ENCODE peak calls at places on chromosome 16, in eight cellular contexts. One of them, this sample, is unnamed.

GRCh38 chr16:86827521-86827920 is 249.2 kb downstream of the FOXL1 start:
- DNase-seq in kidney glomerular epithelial cell: no peak
- DNase-seq in HTR-8/SVneo: no peak
- DNase-seq in amniotic stem cell: no peak
- DNase-seq in HEK293T: no peak
- DNase-seq in posterior cingulate gyrus: no peak
- DNase-seq in lower leg skin: no peak
- DNase-seq in AG08395: no peak
- DNase-seq in this sample: no peak

GRCh38 chr16:69589434-69590269 is 23.9 kb downstream of the NFAT5 start:
- DNase-seq in kidney glomerular epithelial cell: no peak
- DNase-seq in HTR-8/SVneo: no peak
- DNase-seq in amniotic stem cell: no peak
- DNase-seq in HEK293T: no peak
- DNase-seq in posterior cingulate gyrus: no peak
- DNase-seq in lower leg skin: no peak
- DNase-seq in AG08395: no peak
- DNase-seq in this sample: no peak

GRCh38 chr16:87470332-87470731 is 22.5 kb downstream of the ZCCHC14 start:
- DNase-seq in kidney glomerular epithelial cell: no peak
- DNase-seq in HTR-8/SVneo: no peak
- DNase-seq in amniotic stem cell: no peak
- DNase-seq in HEK293T: no peak
- DNase-seq in posterior cingulate gyrus: no peak
- DNase-seq in lower leg skin: no peak
- DNase-seq in AG08395: peak; percentile 17
- DNase-seq in this sample: no peak

GRCh38 chr16:82641336-82641984 is 14.7 kb downstream of the CDH13 start:
- DNase-seq in kidney glomerular epithelial cell: peak; percentile 28
- DNase-seq in HTR-8/SVneo: peak; percentile 40
- DNase-seq in amniotic stem cell: no peak
- DNase-seq in HEK293T: no peak
- DNase-seq in posterior cingulate gyrus: no peak
- DNase-seq in lower leg skin: no peak
- DNase-seq in AG08395: peak; percentile 27
- DNase-seq in this sample: peak; percentile 42

GRCh38 chr16:51137097-51137496 is 14.0 kb downstream of the SALL1 start:
- DNase-seq in kidney glomerular epithelial cell: no peak
- DNase-seq in HTR-8/SVneo: no peak
- DNase-seq in amniotic stem cell: no peak
- DNase-seq in HEK293T: no peak
- DNase-seq in posterior cingulate gyrus: peak; percentile 63
- DNase-seq in lower leg skin: no peak
- DNase-seq in AG08395: no peak
- DNase-seq in this sample: peak; percentile 89

GRCh38 chr16:73847090-73847489 is 449.5 kb upstream of the PSMD7 start:
- DNase-seq in kidney glomerular epithelial cell: no peak
- DNase-seq in HTR-8/SVneo: no peak
- DNase-seq in amniotic stem cell: no peak
- DNase-seq in HEK293T: no peak
- DNase-seq in posterior cingulate gyrus: no peak
- DNase-seq in lower leg skin: no peak
- DNase-seq in AG08395: no peak
- DNase-seq in this sample: no peak

GRCh38 chr16:62050793-62051192 is 14.6 kb upstream of the CDH8 start:
- DNase-seq in kidney glomerular epithelial cell: no peak
- DNase-seq in HTR-8/SVneo: no peak
- DNase-seq in amniotic stem cell: no peak
- DNase-seq in HEK293T: no peak
- DNase-seq in posterior cingulate gyrus: no peak
- DNase-seq in lower leg skin: no peak
- DNase-seq in AG08395: no peak
- DNase-seq in this sample: no peak

GRCh38 chr16:72284042-72284789 is 112.3 kb upstream of the PMFBP1 start:
- DNase-seq in kidney glomerular epithelial cell: no peak
- DNase-seq in HTR-8/SVneo: no peak
- DNase-seq in amniotic stem cell: no peak
- DNase-seq in HEK293T: no peak
- DNase-seq in posterior cingulate gyrus: no peak
- DNase-seq in lower leg skin: no peak
- DNase-seq in AG08395: no peak
- DNase-seq in this sample: no peak

GRCh38 chr16:23590181-23590580 is 5.9 kb downstream of the NDUFAB1 start:
- DNase-seq in kidney glomerular epithelial cell: no peak
- DNase-seq in HTR-8/SVneo: no peak
- DNase-seq in amniotic stem cell: no peak
- DNase-seq in HEK293T: no peak
- DNase-seq in posterior cingulate gyrus: no peak
- DNase-seq in lower leg skin: no peak
- DNase-seq in AG08395: no peak
- DNase-seq in this sample: no peak

GRCh38 chr16:58393138-58393504 is 850 bp downstream of the GINS3 start:
- DNase-seq in kidney glomerular epithelial cell: no peak
- DNase-seq in HTR-8/SVneo: peak; percentile 14
- DNase-seq in amniotic stem cell: no peak
- DNase-seq in HEK293T: peak; percentile 17
- DNase-seq in posterior cingulate gyrus: no peak
- DNase-seq in lower leg skin: no peak
- DNase-seq in AG08395: no peak
- DNase-seq in this sample: peak; percentile 18

GRCh38 chr16:85931596-85932402 is 32.8 kb downstream of the IRF8 start:
- DNase-seq in kidney glomerular epithelial cell: no peak
- DNase-seq in HTR-8/SVneo: no peak
- DNase-seq in amniotic stem cell: no peak
- DNase-seq in HEK293T: no peak
- DNase-seq in posterior cingulate gyrus: no peak
- DNase-seq in lower leg skin: no peak
- DNase-seq in AG08395: no peak
- DNase-seq in this sample: no peak

GRCh38 chr16:50842589-50842988 is 100.7 kb downstream of the CYLD start:
- DNase-seq in kidney glomerular epithelial cell: peak; percentile 4
- DNase-seq in HTR-8/SVneo: no peak
- DNase-seq in amniotic stem cell: no peak
- DNase-seq in HEK293T: no peak
- DNase-seq in posterior cingulate gyrus: no peak
- DNase-seq in lower leg skin: peak; percentile 59
- DNase-seq in AG08395: no peak
- DNase-seq in this sample: peak; percentile 61

GRCh38 chr16:87956169-87956770 is 5.0 kb downstream of the BANP start:
- DNase-seq in kidney glomerular epithelial cell: peak; percentile 41
- DNase-seq in HTR-8/SVneo: no peak
- DNase-seq in amniotic stem cell: no peak
- DNase-seq in HEK293T: no peak
- DNase-seq in posterior cingulate gyrus: no peak
- DNase-seq in lower leg skin: no peak
- DNase-seq in AG08395: no peak
- DNase-seq in this sample: peak; percentile 26

GRCh38 chr16:6144441-6144840 is 1046.8 kb upstream of the EEF2KMT start:
- DNase-seq in kidney glomerular epithelial cell: no peak
- DNase-seq in HTR-8/SVneo: no peak
- DNase-seq in amniotic stem cell: no peak
- DNase-seq in HEK293T: no peak
- DNase-seq in posterior cingulate gyrus: no peak
- DNase-seq in lower leg skin: no peak
- DNase-seq in AG08395: no peak
- DNase-seq in this sample: no peak

GRCh38 chr16:73163238-73163795 is 115.4 kb upstream of the ZFHX3 start:
- DNase-seq in kidney glomerular epithelial cell: no peak
- DNase-seq in HTR-8/SVneo: no peak
- DNase-seq in amniotic stem cell: no peak
- DNase-seq in HEK293T: no peak
- DNase-seq in posterior cingulate gyrus: no peak
- DNase-seq in lower leg skin: no peak
- DNase-seq in AG08395: no peak
- DNase-seq in this sample: no peak

GRCh38 chr16:75138233-75138632 is 10.1 kb upstream of the ZFP1 start:
- DNase-seq in kidney glomerular epithelial cell: no peak
- DNase-seq in HTR-8/SVneo: no peak
- DNase-seq in amniotic stem cell: no peak
- DNase-seq in HEK293T: no peak
- DNase-seq in posterior cingulate gyrus: no peak
- DNase-seq in lower leg skin: no peak
- DNase-seq in AG08395: no peak
- DNase-seq in this sample: no peak

GRCh38 chr16:56632848-56633365 is 448 bp downstream of the MT1M start:
- DNase-seq in kidney glomerular epithelial cell: no peak
- DNase-seq in HTR-8/SVneo: no peak
- DNase-seq in amniotic stem cell: no peak
- DNase-seq in HEK293T: no peak
- DNase-seq in posterior cingulate gyrus: no peak
- DNase-seq in lower leg skin: no peak
- DNase-seq in AG08395: no peak
- DNase-seq in this sample: no peak

GRCh38 chr16:69138608-69139007 is 6.2 kb downstream of the UTP4 start:
- DNase-seq in kidney glomerular epithelial cell: no peak
- DNase-seq in HTR-8/SVneo: no peak
- DNase-seq in amniotic stem cell: no peak
- DNase-seq in HEK293T: no peak
- DNase-seq in posterior cingulate gyrus: no peak
- DNase-seq in lower leg skin: no peak
- DNase-seq in AG08395: no peak
- DNase-seq in this sample: no peak

GRCh38 chr16:73399486-73399885 is 351.6 kb upstream of the ZFHX3 start:
- DNase-seq in kidney glomerular epithelial cell: no peak
- DNase-seq in HTR-8/SVneo: no peak
- DNase-seq in amniotic stem cell: no peak
- DNase-seq in HEK293T: no peak
- DNase-seq in posterior cingulate gyrus: no peak
- DNase-seq in lower leg skin: no peak
- DNase-seq in AG08395: no peak
- DNase-seq in this sample: peak; percentile 76

GRCh38 chr16:74991593-74992403 is 6.9 kb upstream of the WDR59 start:
- DNase-seq in kidney glomerular epithelial cell: no peak
- DNase-seq in HTR-8/SVneo: no peak
- DNase-seq in amniotic stem cell: no peak
- DNase-seq in HEK293T: no peak
- DNase-seq in posterior cingulate gyrus: no peak
- DNase-seq in lower leg skin: peak; percentile 78
- DNase-seq in AG08395: no peak
- DNase-seq in this sample: peak; percentile 22

GRCh38 chr16:89613101-89613953 is at the start of gene DPEP1:
- DNase-seq in kidney glomerular epithelial cell: no peak
- DNase-seq in HTR-8/SVneo: no peak
- DNase-seq in amniotic stem cell: no peak
- DNase-seq in HEK293T: no peak
- DNase-seq in posterior cingulate gyrus: no peak
- DNase-seq in lower leg skin: no peak
- DNase-seq in AG08395: no peak
- DNase-seq in this sample: peak; percentile 30

This sample was measured in kidney tubule cell.